ENCODE peak calls at places on chromosome 10, in eight cellular contexts. N is endothelial cell of umbilical vein; P is right cardiac atrium; L is ascending aorta; K is mesenchymal stem cell; C is GM04504; U is activated CD8-positive, alpha-beta memory T cell treated with anti-CD3 and anti-CD28 coated beads for 48 hours; J is NCI-H460. Q is an unnamed sample.

GRCh38 chr10:11261687-11262086 is 244.0 kb downstream of the CELF2 start:
- DNase-seq in P (no peak), J (no peak), N (no peak), L (no peak), U (no peak), C (no peak), K (no peak), Q (no peak)

GRCh38 chr10:86871563-86872183 is 85.7 kb downstream of the MMRN2 start:
- DNase-seq in C (no peak), U (no peak), L (no peak), P (no peak), N (no peak), K (no peak), J (no peak), Q (no peak)

GRCh38 chr10:133129151-133129853 is 30.7 kb upstream of the KNDC1 start:
- DNase-seq in P (peak), L (no peak), J (no peak), C (no peak), U (no peak), N (no peak), K (no peak), Q (no peak)

GRCh38 chr10:79104264-79104954 is 35.6 kb downstream of the ZMIZ1 start:
- DNase-seq in C (no peak), L (no peak), K (no peak), P (peak), J (no peak), U (no peak), N (peak), Q (no peak)

GRCh38 chr10:122224159-122224558 is 46.9 kb upstream of the BTBD16 start:
- DNase-seq in L (no peak), J (no peak), N (no peak), U (no peak), P (no peak), K (no peak), C (no peak), Q (no peak)

GRCh38 chr10:133388973-133389818 is 4.8 kb upstream of the MTG1 start:
- DNase-seq in P (peak), U (no peak), K (no peak), C (no peak), N (no peak), J (no peak), L (no peak), Q (no peak)

GRCh38 chr10:118286051-118286838 is 55.9 kb downstream of the FAM204A start:
- DNase-seq in P (no peak), J (no peak), U (no peak), N (no peak), C (no peak), K (no peak), L (no peak), Q (no peak)

GRCh38 chr10:26544932-26545331 is 106.8 kb downstream of the APBB1IP start:
- DNase-seq in U (no peak), C (no peak), P (no peak), N (no peak), L (no peak), J (no peak), K (no peak), Q (no peak)

GRCh38 chr10:124493191-124493936 is 31.7 kb downstream of the LHPP start:
- DNase-seq in J (no peak), C (no peak), K (peak), P (no peak), L (no peak), U (no peak), N (no peak), Q (no peak)

GRCh38 chr10:127977368-127978009 is 70.6 kb downstream of the PTPRE start:
- DNase-seq in L (peak), J (no peak), C (peak), P (peak), N (peak), K (peak), U (no peak), Q (peak)

GRCh38 chr10:86690657-86691084 is 22.4 kb downstream of the LDB3 start:
- DNase-seq in L (no peak), U (no peak), C (no peak), J (no peak), P (peak), N (no peak), K (no peak), Q (no peak)

GRCh38 chr10:119505131-119505551 is 37.4 kb downstream of the RGS10 start:
- DNase-seq in P (peak), N (no peak), J (no peak), C (no peak), L (no peak), K (no peak), U (no peak), Q (no peak)

GRCh38 chr10:127337801-127338200 is 141.4 kb upstream of the INSYN2A start:
- DNase-seq in N (peak), C (no peak), P (peak), J (no peak), K (no peak), L (no peak), U (no peak), Q (no peak)

GRCh38 chr10:31604646-31605170 is 285.7 kb downstream of the ZEB1 start:
- DNase-seq in K (no peak), C (no peak), P (no peak), J (no peak), L (no peak), U (no peak), N (no peak), Q (no peak)

GRCh38 chr10:62081322-62081945 is 179.9 kb downstream of the ARID5B start:
- DNase-seq in U (no peak), P (no peak), K (no peak), N (peak), C (no peak), L (no peak), J (no peak), Q (no peak)

GRCh38 chr10:122267849-122268737 is 3.0 kb upstream of the BTBD16 start:
- DNase-seq in U (peak), J (peak), C (no peak), K (peak), P (peak), N (peak), L (no peak), Q (no peak)

GRCh38 chr10:418894-419293 is 270.6 kb downstream of the DIP2C start:
- DNase-seq in U (no peak), P (no peak), K (no peak), C (no peak), L (no peak), N (no peak), J (no peak), Q (no peak)

GRCh38 chr10:124736491-124737136 is 7.6 kb downstream of the FAM53B start:
- DNase-seq in U (no peak), P (peak), L (peak), N (peak), J (no peak), K (peak), C (no peak), Q (no peak)

GRCh38 chr10:71431945-71432905 is 35.5 kb downstream of the CDH23 start:
- DNase-seq in K (no peak), C (no peak), L (peak), U (no peak), P (no peak), N (no peak), J (no peak), Q (no peak)

GRCh38 chr10:109343293-109343692 is 580.0 kb downstream of the XPNPEP1 start:
- DNase-seq in J (no peak), P (no peak), L (no peak), N (no peak), U (no peak), C (peak), K (peak), Q (peak)

GRCh38 chr10:42836771-42837468 is 54.3 kb downstream of the BMS1 start:
- DNase-seq in P (peak), J (peak), C (peak), U (no peak), K (peak), N (peak), L (no peak), Q (peak)

GRCh38 chr10:60733189-60733815 is 45.0 kb upstream of the CDK1 start:
- DNase-seq in J (peak), N (no peak), P (peak), K (peak), L (peak), C (no peak), U (no peak), Q (no peak)

GRCh38 chr10:871951-872403 is 59.5 kb downstream of the LARP4B start:
- DNase-seq in K (no peak), J (no peak), U (no peak), N (no peak), L (no peak), P (no peak), C (no peak), Q (no peak)

GRCh38 chr10:6542999-6543430 is 37.1 kb downstream of the PRKCQ start:
- DNase-seq in C (no peak), K (no peak), N (no peak), L (no peak), P (no peak), J (no peak), U (no peak), Q (no peak)

GRCh38 chr10:84179059-84179710 is 5.6 kb downstream of the GPR15LG start:
- DNase-seq in L (no peak), J (no peak), K (peak), N (no peak), C (peak), P (peak), U (no peak), Q (peak)

GRCh38 chr10:125029584-125030242 is 87.8 kb downstream of the ZRANB1 start:
- DNase-seq in C (no peak), L (no peak), N (no peak), J (no peak), K (peak), U (no peak), P (peak), Q (no peak)

GRCh38 chr10:77636286-77636966 is 1.2 kb downstream of the KCNMA1 start:
- DNase-seq in P (no peak), L (peak), C (no peak), K (no peak), U (no peak), J (no peak), N (no peak), Q (no peak)

GRCh38 chr10:62501547-62501946 is 127.4 kb downstream of the ZNF365 start:
- DNase-seq in U (no peak), K (peak), L (no peak), N (no peak), P (no peak), J (no peak), C (no peak), Q (no peak)

GRCh38 chr10:67612577-67613537 is 83.1 kb downstream of the CTNNA3 start:
- DNase-seq in P (no peak), L (no peak), N (no peak), K (peak), J (no peak), C (no peak), U (peak), Q (no peak)

GRCh38 chr10:87038286-87038717 is 18.2 kb downstream of the FAM25A start:
- DNase-seq in U (no peak), C (no peak), P (no peak), N (no peak), L (no peak), J (no peak), K (no peak), Q (no peak)

Q was measured in HFF-Myc.